ENCODE peak calls at places on chromosomes 1 and 21, in eight cellular contexts. P is suprapubic skin, R is colonic mucosa, V is tibial artery, H is foreskin fibroblast, O is GM06990, I is dorsolateral prefrontal cortex, U is heart right ventricle. Q is an unnamed sample.
A peak's percentile ranks its signal among the peaks of the same experiment; 100 is the strongest.

GRCh38 chr1:198873696-198874230 is 234.9 kb downstream of the PTPRC start:
- DNase-seq in I (no peak), O (no peak), V (no peak), U (no peak), R (no peak), H (no peak), P (no peak), Q (no peak)

GRCh38 chr1:231523816-231524215 is 4.7 kb upstream of the TSNAX start:
- DNase-seq in P (no peak), V (no peak), R (no peak), U (no peak), O (no peak), I (no peak), H (no peak), Q (no peak)

GRCh38 chr1:53581476-53581875 is 122.3 kb downstream of the DMRTB1 start:
- DNase-seq in P (peak; percentile 10), V (peak; percentile 33), O (no peak), H (no peak), I (no peak), U (no peak), R (no peak), Q (peak; percentile 36)

GRCh38 chr1:114428083-114428754 is 82.8 kb downstream of the TRIM33 start:
- DNase-seq in P (no peak), U (no peak), O (no peak), V (no peak), R (no peak), I (no peak), H (peak; percentile 37), Q (no peak)

GRCh38 chr1:162443906-162444305 is 32.0 kb upstream of the SH2D1B start:
- DNase-seq in H (no peak), V (no peak), R (no peak), P (no peak), I (no peak), U (no peak), O (no peak), Q (peak; percentile 65)

GRCh38 chr1:22484741-22485140 is 33.1 kb downstream of the ZBTB40 start:
- DNase-seq in U (no peak), P (no peak), H (no peak), R (no peak), I (no peak), O (no peak), V (no peak), Q (no peak)

GRCh38 chr1:177077006-177077405 is 87.5 kb downstream of the ASTN1 start:
- DNase-seq in H (no peak), O (no peak), V (no peak), R (no peak), P (no peak), U (no peak), I (no peak), Q (no peak)

GRCh38 chr1:37177230-37177864 is 143.0 kb upstream of the GRIK3 start:
- DNase-seq in O (no peak), V (no peak), P (no peak), H (no peak), U (no peak), R (peak; percentile 27), I (peak; percentile 40), Q (peak; percentile 90)

GRCh38 chr1:214002472-214002871 is 14.7 kb downstream of the PROX1 start:
- DNase-seq in U (no peak), I (no peak), O (no peak), P (no peak), V (no peak), R (no peak), H (peak; percentile 43), Q (no peak)

GRCh38 chr1:101975371-101975770 is 21.4 kb downstream of the OLFM3 start:
- DNase-seq in P (no peak), U (no peak), R (no peak), V (no peak), H (no peak), O (no peak), I (no peak), Q (no peak)

GRCh38 chr1:153459655-153460054 is 796 bp downstream of the S100A7 start:
- DNase-seq in H (no peak), U (no peak), O (no peak), R (no peak), V (no peak), I (no peak), P (no peak), Q (no peak)

GRCh38 chr1:7288992-7289391 is 482.1 kb upstream of the VAMP3 start:
- DNase-seq in O (no peak), P (no peak), V (no peak), U (no peak), H (no peak), R (no peak), I (no peak), Q (peak; percentile 24)

GRCh38 chr1:219686171-219686570 is 73.3 kb upstream of the ZC3H11B start:
- DNase-seq in R (no peak), H (no peak), U (no peak), V (no peak), O (no peak), P (no peak), I (no peak), Q (no peak)

GRCh38 chr1:209238356-209238755 is 345.2 kb upstream of the CAMK1G start:
- DNase-seq in P (no peak), V (no peak), O (no peak), I (no peak), U (no peak), H (no peak), R (no peak), Q (no peak)

GRCh38 chr1:209231476-209232156 is 351.9 kb upstream of the CAMK1G start:
- DNase-seq in V (no peak), U (no peak), O (no peak), R (no peak), I (no peak), P (no peak), H (no peak), Q (no peak)

GRCh38 chr1:209232759-209233158 is 350.8 kb upstream of the CAMK1G start:
- DNase-seq in R (no peak), V (no peak), P (no peak), I (no peak), U (no peak), H (no peak), O (no peak), Q (no peak)

GRCh38 chr1:209232197-209232596 is 351.3 kb upstream of the CAMK1G start:
- DNase-seq in H (no peak), I (no peak), O (no peak), U (no peak), V (no peak), P (no peak), R (no peak), Q (no peak)

GRCh38 chr1:209235170-209235569 is 348.3 kb upstream of the CAMK1G start:
- DNase-seq in P (no peak), I (no peak), H (no peak), U (no peak), O (no peak), V (no peak), R (no peak), Q (no peak)
- H3K4me3 ChIP-seq in P (no peak overlapping the region), I (no peak overlapping the region), H (no peak overlapping the region), U (no peak overlapping the region), O (no peak overlapping the region), V (no peak overlapping the region), R (no peak overlapping the region), Q (no peak overlapping the region)

DNA sequence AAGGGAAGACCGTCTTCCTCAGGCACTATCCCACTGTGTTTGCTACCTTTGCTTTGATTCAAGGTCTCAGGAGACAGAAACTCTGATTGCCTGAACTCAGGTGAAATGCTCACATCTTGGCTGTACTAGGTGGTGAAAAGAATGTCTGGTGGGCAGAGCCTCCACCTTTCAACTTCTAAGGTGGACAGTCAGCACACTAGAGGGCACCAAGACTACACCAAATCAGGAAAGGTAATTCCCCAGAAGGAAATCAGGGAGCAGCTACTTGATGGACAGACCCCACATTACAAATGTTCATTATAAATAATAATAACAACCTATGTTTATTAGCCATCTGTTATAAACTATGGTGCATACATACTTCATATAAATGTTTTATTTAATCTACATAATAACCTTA is 220.9 kb downstream of the ATG4C start:
- DNase-seq in O (no peak), P (no peak), R (no peak), V (no peak), H (peak; percentile 17), U (no peak), I (no peak), Q (peak; percentile 65)
- TF ChIP-seq CTCF in O (peak; percentile 20), P (no peak), R (no peak), V (no peak), H (no peak), U (no peak), I (peak; percentile 59), Q (peak; percentile 78)

GRCh38 chr1:42835422-42835821 is 11.0 kb upstream of the ZNF691 start:
- DNase-seq in V (no peak), U (no peak), I (no peak), H (no peak), O (no peak), R (no peak), P (no peak), Q (no peak)
- H3K4me3 ChIP-seq in V (no peak overlapping the region), U (no peak overlapping the region), I (no peak overlapping the region), H (no peak overlapping the region), O (no peak overlapping the region), R (no peak overlapping the region), P (no peak overlapping the region), Q (no peak overlapping the region)

GRCh38 chr21:45818276-45818903 is 163.2 kb upstream of the COL6A1 start:
- DNase-seq in H (peak; percentile 59), R (no peak), I (no peak), O (no peak), U (no peak), P (no peak), V (peak; percentile 11), Q (no peak)
- TF ChIP-seq CTCF in H (no peak), R (no peak), I (no peak), O (peak; percentile 27), U (no peak), P (no peak), V (no peak), Q (no peak)

Q was measured in endodermal cell.